ENCODE peak calls at places on chromosomes 11 and 22, in seven cellular contexts. O is H7; U is HFF-Myc; E is pancreas; T is BJ; K is esophagus muscularis mucosa; J is CD8-positive, alpha-beta memory T cell. F is an unnamed sample.

GRCh38 chr22:37676691-37677627 is 1.5 kb downstream of the LGALS1 start:
- DNase-seq in O (peak; percentile 95), J (peak; percentile 88), K (peak; percentile 97), U (peak; percentile 92), T (peak; percentile 87), E (peak; percentile 84), F (peak; percentile 87)

GRCh38 chr22:24427500-24428164 is at the start of gene ADORA2A:
- DNase-seq in O (peak; percentile 67), K (no peak), E (peak; percentile 56), J (peak; percentile 80), T (no peak), U (no peak), F (no peak)

GRCh38 chr22:23384451-23384850 is 195.6 kb downstream of the IGLL1 start:
- DNase-seq in J (no peak), U (no peak), O (peak; percentile 55), T (no peak), E (no peak), K (no peak), F (no peak)

GRCh38 chr11:12441081-12441801 is 63.9 kb downstream of the PARVA start:
- DNase-seq in J (no peak), O (no peak), E (no peak), U (no peak), K (no peak), T (no peak), F (no peak)

GRCh38 chr22:33023119-33023827 is 34.9 kb downstream of the SYN3 start:
- DNase-seq in U (no peak), J (no peak), E (no peak), O (no peak), K (no peak), T (no peak), F (no peak)

GRCh38 chr11:64065141-64065465 is 29.4 kb downstream of the FLRT1 start:
- DNase-seq in T (no peak), J (no peak), U (no peak), E (no peak), O (no peak), K (no peak), F (no peak)

GRCh38 chr11:19328586-19329311 is 88.0 kb upstream of the E2F8 start:
- DNase-seq in J (no peak), U (no peak), K (no peak), T (no peak), O (no peak), E (no peak), F (no peak)

GRCh38 chr11:65497141-65498041 is 1.5 kb upstream of the MALAT1 start:
- DNase-seq in E (peak; percentile 99), J (peak; percentile 96), T (peak; percentile 89), U (peak; percentile 90), O (peak; percentile 97), K (peak; percentile 99), F (no peak)

GRCh38 chr11:65592840-65593517 is 2.6 kb downstream of the KCNK7 start:
- DNase-seq in T (no peak), K (no peak), J (no peak), U (no peak), E (no peak), O (peak; percentile 79), F (no peak)

GRCh38 chr11:115761348-115761747 is 257.1 kb upstream of the CADM1 start:
- DNase-seq in T (no peak), U (no peak), K (no peak), O (no peak), J (no peak), E (no peak), F (no peak)

GRCh38 chr22:46159212-46159611 is 8.9 kb downstream of the PPARA start:
- DNase-seq in O (no peak), E (no peak), T (no peak), K (no peak), U (no peak), J (no peak), F (no peak)

GRCh38 chr11:11504071-11504470 is 117.7 kb downstream of the GALNT18 start:
- DNase-seq in T (no peak), E (no peak), K (no peak), O (no peak), U (no peak), J (no peak), F (no peak)

GRCh38 chr22:28983190-28983589 is 78.4 kb downstream of the C22orf31 start:
- DNase-seq in J (no peak), T (no peak), K (no peak), O (no peak), U (no peak), E (no peak), F (no peak)

GRCh38 chr11:34624069-34624468 is 3.2 kb downstream of the EHF start:
- DNase-seq in U (no peak), J (peak; percentile 33), E (peak; percentile 66), T (no peak), K (no peak), O (no peak), F (no peak)

GRCh38 chr22:46738961-46739870 is 1.2 kb upstream of the CERK start:
- DNase-seq in O (peak; percentile 44), U (no peak), J (peak; percentile 77), K (no peak), E (no peak), T (no peak), F (no peak)

GRCh38 chr11:12818333-12819015 is 144.3 kb downstream of the TEAD1 start:
- DNase-seq in E (no peak), T (peak; percentile 72), O (no peak), J (no peak), K (no peak), U (no peak), F (peak; percentile 87)

GRCh38 chr11:57430946-57431345 is 4.0 kb upstream of the SLC43A3 start:
- DNase-seq in K (no peak), J (no peak), E (no peak), T (no peak), O (peak; percentile 55), U (no peak), F (no peak)

GRCh38 chr11:71251159-71251721 is 1.1 kb downstream of the SHANK2 start:
- DNase-seq in T (no peak), E (peak; percentile 81), O (peak; percentile 78), K (no peak), U (no peak), J (no peak), F (no peak)

GRCh38 chr11:120236169-120237107 is 3.5 kb upstream of the POU2F3 start:
- DNase-seq in E (no peak), J (no peak), O (no peak), U (peak; percentile 32), T (no peak), K (no peak), F (no peak)

DNA sequence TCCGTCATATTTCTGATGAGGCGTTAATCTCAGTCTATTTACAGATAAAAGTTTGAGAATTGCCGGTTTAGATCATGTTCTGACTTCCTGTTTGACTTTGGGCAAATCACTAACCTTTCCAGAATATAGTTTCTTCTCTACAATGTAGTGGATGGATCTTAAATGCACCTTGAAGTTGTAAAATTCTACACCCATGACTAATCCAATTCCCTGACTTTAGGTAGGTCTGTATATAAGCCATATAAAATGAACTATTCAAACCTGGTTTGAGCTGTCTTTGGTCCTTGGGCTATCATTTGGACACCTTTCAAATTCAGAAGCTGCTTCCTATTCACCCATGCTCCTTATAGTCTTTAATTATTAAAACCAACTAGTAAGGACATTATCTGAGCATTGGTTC is 52.2 kb upstream of the BLID start:
- DNase-seq in E (no peak), K (no peak), O (no peak), U (no peak), J (no peak), T (no peak), F (no peak)
- H3K4me3 ChIP-seq in E (no peak overlapping the region), K (no peak overlapping the region), O (no peak overlapping the region), U (no peak overlapping the region), J (no peak overlapping the region), T (no peak overlapping the region), F (no peak overlapping the region)

GRCh38 chr11:116930177-116930576 is 92.8 kb upstream of the APOA1 start:
- DNase-seq in T (no peak), J (peak; percentile 17), O (no peak), K (no peak), U (no peak), E (no peak), F (no peak)

GRCh38 chr11:116928102-116928777 is 90.8 kb upstream of the APOA1 start:
- DNase-seq in U (no peak), O (no peak), E (no peak), J (peak; percentile 8), T (no peak), K (no peak), F (no peak)

GRCh38 chr11:116930586-116930985 is 93.2 kb upstream of the APOA1 start:
- DNase-seq in E (no peak), K (no peak), U (no peak), O (no peak), J (no peak), T (no peak), F (no peak)

GRCh38 chr11:116928845-116929244 is 91.4 kb upstream of the APOA1 start:
- DNase-seq in O (no peak), U (no peak), T (no peak), J (no peak), E (no peak), K (no peak), F (no peak)

DNA sequence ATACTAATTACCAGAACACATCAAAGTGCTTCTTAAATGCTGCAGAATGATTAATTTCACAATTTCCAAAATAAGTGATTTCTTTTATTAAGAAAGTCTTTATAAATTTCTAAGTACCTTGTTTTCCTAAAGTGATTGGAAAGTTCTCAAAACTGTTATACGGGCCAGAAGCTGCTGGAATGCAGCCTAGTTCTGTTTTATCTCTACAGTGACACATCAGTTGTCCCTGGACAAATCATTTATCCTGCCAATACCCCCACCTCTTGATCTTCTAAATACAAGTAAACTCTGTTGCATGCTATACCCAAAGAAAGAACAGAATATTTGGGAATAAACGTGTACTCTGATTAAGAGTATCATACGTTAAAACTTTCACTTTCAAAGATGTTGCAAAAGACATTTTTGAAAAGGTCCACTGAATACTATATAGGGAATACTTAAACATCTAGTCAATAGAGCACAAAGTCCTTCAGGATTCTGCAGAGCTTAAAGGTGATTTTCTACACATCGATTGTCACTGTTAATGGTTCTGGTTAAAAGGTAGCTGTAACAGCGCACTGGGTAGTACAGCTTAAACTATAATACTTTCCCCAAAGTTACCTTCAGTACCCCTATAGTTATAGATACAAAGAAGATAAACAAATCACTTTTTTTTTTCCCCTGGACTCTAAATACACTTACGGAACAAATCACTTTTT is 92.1 kb upstream of the APOA1 start:
- DNase-seq in T (no peak), U (no peak), J (no peak), E (no peak), K (no peak), O (no peak), F (no peak)
- H3K4me3 ChIP-seq in T (no peak overlapping the region), U (no peak overlapping the region), J (peak overlapping the region; percentile 6), E (no peak overlapping the region), K (peak overlapping the region; percentile 34), O (no peak overlapping the region), F (no peak overlapping the region)

GRCh38 chr22:48098243-48098935 is 1335.9 kb downstream of the TBC1D22A start:
- DNase-seq in O (no peak), E (no peak), K (no peak), J (peak; percentile 12), T (no peak), U (no peak), F (no peak)
- H3K4me3 ChIP-seq in O (no peak overlapping the region), E (no peak overlapping the region), K (no peak overlapping the region), J (peak overlapping the region; percentile 7), T (no peak overlapping the region), U (no peak overlapping the region), F (no peak overlapping the region)

DNA sequence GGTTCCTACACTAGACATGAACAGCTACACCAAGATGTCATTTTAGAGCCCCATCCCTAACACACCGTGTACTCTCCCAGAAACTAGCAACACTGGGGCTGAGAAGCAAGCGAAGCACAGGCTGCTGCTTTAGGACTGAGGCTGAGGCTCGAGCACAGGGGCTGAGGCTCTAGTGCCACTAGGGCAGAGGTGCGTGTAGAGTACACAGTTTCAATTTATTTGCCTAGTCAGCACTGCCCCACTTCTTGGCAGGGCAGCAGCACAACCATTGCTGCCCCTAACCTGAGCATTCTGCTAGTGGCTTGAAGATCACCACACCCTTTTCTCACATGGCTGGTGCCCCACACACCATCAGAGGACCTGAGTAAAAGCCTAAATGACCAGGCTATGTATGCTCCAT is 713.2 kb downstream of the LRRC4C start:
- DNase-seq in E (no peak), O (no peak), T (no peak), J (no peak), K (no peak), U (no peak), F (no peak)
- H3K4me3 ChIP-seq in E (no peak overlapping the region), O (no peak overlapping the region), T (no peak overlapping the region), J (no peak overlapping the region), K (no peak overlapping the region), U (no peak overlapping the region), F (no peak overlapping the region)